ENCODE peak calls at places on chromosomes 5 and 9, in five cellular contexts. Z is NCI-H1092; A is cerebellum; V is activated CD8-positive, alpha-beta memory T cell treated with anti-CD3 and anti-CD28 coated beads for 1 hour; F is sigmoid colon. C is an unnamed sample.

GRCh38 chr5:140575309-140575708 is 10.7 kb downstream of the SLC35A4 start:
- DNase-seq in Z (no peak), A (no peak), V (no peak), F (peak; percentile 79), C (no peak)

GRCh38 chr5:40409600-40409999 is 270.1 kb upstream of the PTGER4 start:
- DNase-seq in Z (no peak), A (no peak), F (no peak), V (no peak), C (peak; percentile 40)

GRCh38 chr5:141757402-141757801 is 75.4 kb upstream of the ARAP3 start:
- DNase-seq in F (no peak), Z (no peak), A (peak; percentile 48), V (no peak), C (no peak)

GRCh38 chr9:109088221-109088620 is 31.5 kb downstream of the TMEM245 start:
- DNase-seq in F (no peak), Z (no peak), A (no peak), V (no peak), C (no peak)

GRCh38 chr5:79955496-79956172 is 35.4 kb downstream of the MTX3 start:
- DNase-seq in A (no peak), F (no peak), Z (no peak), V (no peak), C (no peak)

GRCh38 chr5:9544056-9544455 is 1.8 kb downstream of the SEMA5A start:
- DNase-seq in V (no peak), Z (no peak), F (no peak), A (no peak), C (no peak)

GRCh38 chr9:99690573-99690972 is 131.1 kb upstream of the NR4A3 start:
- DNase-seq in Z (peak; percentile 63), F (no peak), A (peak; percentile 45), V (no peak), C (no peak)

GRCh38 chr5:143714629-143715028 is 97.3 kb upstream of the HMHB1 start:
- DNase-seq in A (no peak), F (no peak), Z (no peak), V (no peak), C (no peak)

GRCh38 chr5:152912924-152913323 is 507.8 kb upstream of the NMUR2 start:
- DNase-seq in V (no peak), A (no peak), F (no peak), Z (no peak), C (no peak)

GRCh38 chr5:34487202-34487879 is 168.8 kb upstream of the RAI14 start:
- DNase-seq in A (no peak), Z (no peak), V (no peak), F (no peak), C (no peak)

GRCh38 chr5:40960027-40960426 is 50.7 kb downstream of the C7 start:
- DNase-seq in A (no peak), Z (no peak), V (no peak), F (no peak), C (no peak)

GRCh38 chr5:41648976-41649375 is 138.6 kb upstream of the PLCXD3 start:
- DNase-seq in A (no peak), V (no peak), F (no peak), Z (no peak), C (no peak)

GRCh38 chr9:1366300-1366699 is 316.1 kb downstream of the DMRT2 start:
- DNase-seq in V (no peak), A (no peak), F (no peak), Z (no peak), C (no peak)

GRCh38 chr9:86732514-86732913 is 214.8 kb downstream of the GAS1 start:
- DNase-seq in F (peak; percentile 81), V (no peak), A (no peak), Z (no peak), C (no peak)

GRCh38 chr5:72123764-72124163 is 16.5 kb downstream of the MAP1B start:
- DNase-seq in V (no peak), F (no peak), Z (no peak), A (no peak), C (no peak)

GRCh38 chr5:41707853-41708603 is 162.2 kb downstream of the OXCT1 start:
- DNase-seq in F (no peak), V (no peak), A (no peak), Z (no peak), C (no peak)

GRCh38 chr9:108053555-108054061 is 564.0 kb upstream of the KLF4 start:
- DNase-seq in Z (peak; percentile 62), A (peak; percentile 28), F (peak; percentile 92), V (no peak), C (no peak)

GRCh38 chr5:78509145-78509865 is 139.3 kb downstream of the LHFPL2 start:
- DNase-seq in V (no peak), A (no peak), F (no peak), Z (no peak), C (no peak)

GRCh38 chr5:83473344-83474169 is 2.0 kb downstream of the VCAN start:
- DNase-seq in Z (no peak), F (peak; percentile 96), V (peak; percentile 9), A (peak; percentile 55), C (no peak)

GRCh38 chr9:88388886-88389617 is 808 bp downstream of the SPIN1 start:
- DNase-seq in Z (peak; percentile 49), F (peak; percentile 81), A (peak; percentile 55), V (peak; percentile 17), C (peak; percentile 36)

GRCh38 chr5:172707285-172708182 is 63.5 kb downstream of the DUSP1 start:
- DNase-seq in V (no peak), Z (no peak), A (no peak), F (no peak), C (peak; percentile 22)

GRCh38 chr5:177446184-177447065 is at the start of gene PRR7:
- DNase-seq in V (peak; percentile 61), F (no peak), A (peak; percentile 90), Z (peak; percentile 46), C (peak; percentile 40)